ENCODE peak calls at places on chromosomes 4 and X, in eight cellular contexts. H is neural progenitor cell, C is hepatocyte, J is GM23338, Y is SK-N-SH, T is PC-3, B is HCT116, F is MM.1S. Q is an unnamed sample. For H3K36me3, the result is how much of the 10 kb centered on the place peaks cover.

GRCh38 chr4:11412211-11412610 is 16.5 kb downstream of the HS3ST1 start:
- DNase-seq in H (no peak), C (no peak), J (no peak), Y (no peak), T (no peak), B (no peak), F (no peak), Q (no peak)

GRCh38 chrX:28586891-28587635 is at the start of gene IL1RAPL1:
- DNase-seq in H (peak), C (peak), J (no peak), Y (no peak), T (peak), B (no peak), F (peak), Q (peak)

GRCh38 chrX:109681475-109682081 is 51.5 kb downstream of the ACSL4 start:
- DNase-seq in H (no peak), C (no peak), J (no peak), Y (no peak), T (no peak), B (no peak), F (no peak), Q (no peak)

GRCh38 chr4:2813446-2814405 is 20.8 kb downstream of the SH3BP2 start:
- DNase-seq in H (no peak), C (no peak), J (no peak), Y (no peak), T (no peak), B (no peak), F (no peak), Q (no peak)

GRCh38 chrX:100973411-100973810 is 3.9 kb downstream of the ARL13A start:
- DNase-seq in H (no peak), C (no peak), J (no peak), Y (no peak), T (peak), B (no peak), F (no peak), Q (peak)

GRCh38 chr4:120156115-120156718 is 89.6 kb upstream of the MAD2L1 start:
- DNase-seq in H (peak), C (peak), J (peak), Y (peak), T (peak), B (peak), F (peak), Q (peak)

GRCh38 chr4:75679876-75680575 is 6.8 kb upstream of the G3BP2 start:
- DNase-seq in H (no peak), C (no peak), J (no peak), Y (no peak), T (no peak), B (no peak), F (no peak), Q (no peak)

GRCh38 chr4:624705-625590 is at the start of gene PDE6B:
- DNase-seq in H (peak), C (no peak), J (peak), Y (no peak), T (no peak), B (no peak), F (no peak), Q (no peak)

GRCh38 chr4:32519060-32519459 is 1798.9 kb downstream of the PCDH7 start:
- DNase-seq in H (no peak), C (no peak), J (no peak), Y (no peak), T (no peak), B (no peak), F (no peak), Q (no peak)

GRCh38 chr4:1043658-1044468 is 32.4 kb downstream of the FGFRL1 start:
- DNase-seq in H (peak), C (peak), J (peak), Y (no peak), T (peak), B (peak), F (no peak), Q (peak)

GRCh38 chr4:170675568-170676262 is 586.0 kb upstream of the AADAT start:
- DNase-seq in H (peak), C (no peak), J (no peak), Y (no peak), T (peak), B (no peak), F (peak), Q (peak)

GRCh38 chr4:157459789-157460188 is 239.3 kb downstream of the GRIA2 start:
- DNase-seq in H (peak), C (peak), J (no peak), Y (no peak), T (no peak), B (no peak), F (no peak), Q (no peak)

GRCh38 chr4:36944227-36944626 is 300.3 kb upstream of the NWD2 start:
- DNase-seq in H (no peak), C (no peak), J (no peak), Y (no peak), T (no peak), B (no peak), F (no peak), Q (no peak)

GRCh38 chrX:109268340-109268739 is 213.5 kb downstream of the GUCY2F start:
- DNase-seq in H (no peak), C (no peak), J (no peak), Y (no peak), T (no peak), B (peak), F (no peak), Q (no peak)

GRCh38 chr4:63717384-63717783 is 691.9 kb downstream of the TECRL start:
- DNase-seq in H (peak), C (peak), J (peak), Y (peak), T (peak), B (no peak), F (peak), Q (peak)

GRCh38 chr4:84455697-84456096 is 43.4 kb downstream of the NKX6-1 start:
- DNase-seq in H (no peak), C (no peak), J (peak), Y (no peak), T (no peak), B (no peak), F (no peak), Q (peak)

GRCh38 chr4:40357738-40358137 is 22.6 kb downstream of the CHRNA9 start:
- DNase-seq in H (no peak), C (no peak), J (no peak), Y (no peak), T (peak), B (no peak), F (no peak), Q (no peak)

GRCh38 chr4:173138636-173139035 is 30.0 kb upstream of the GALNT7 start:
- DNase-seq in H (no peak), C (no peak), J (no peak), Y (no peak), T (no peak), B (no peak), F (no peak), Q (no peak)

GRCh38 chrX:144840616-144841015 is 406.7 kb upstream of the SPANXN1 start:
- DNase-seq in H (no peak), C (no peak), J (no peak), Y (no peak), T (no peak), B (no peak), F (no peak), Q (no peak)

GRCh38 chrX:134933911-134934310 is 56.9 kb upstream of the SMIM10 start:
- DNase-seq in H (no peak), C (no peak), J (no peak), Y (no peak), T (no peak), B (no peak), F (no peak), Q (no peak)

GRCh38 chr4:88725986-88726385 is 28.4 kb upstream of the NAP1L5 start:
- DNase-seq in H (no peak), C (no peak), J (no peak), Y (no peak), T (no peak), B (no peak), F (no peak), Q (peak)

GRCh38 chr4:7377223-7377865 is 57.4 kb downstream of the PSAPL1 start:
- DNase-seq in H (no peak), C (no peak), J (no peak), Y (peak), T (no peak), B (no peak), F (no peak), Q (no peak)

GRCh38 chr4:7371122-7371941 is 63.4 kb downstream of the PSAPL1 start:
- DNase-seq in H (no peak), C (peak), J (peak), Y (no peak), T (no peak), B (no peak), F (no peak), Q (peak)

GRCh38 chr4:7372673-7373072 is 62.1 kb downstream of the PSAPL1 start:
- DNase-seq in H (no peak), C (no peak), J (no peak), Y (no peak), T (no peak), B (no peak), F (no peak), Q (no peak)

GRCh38 chr4:7375427-7375826 is 59.3 kb downstream of the PSAPL1 start:
- DNase-seq in H (no peak), C (no peak), J (no peak), Y (no peak), T (no peak), B (no peak), F (no peak), Q (peak)

DNA sequence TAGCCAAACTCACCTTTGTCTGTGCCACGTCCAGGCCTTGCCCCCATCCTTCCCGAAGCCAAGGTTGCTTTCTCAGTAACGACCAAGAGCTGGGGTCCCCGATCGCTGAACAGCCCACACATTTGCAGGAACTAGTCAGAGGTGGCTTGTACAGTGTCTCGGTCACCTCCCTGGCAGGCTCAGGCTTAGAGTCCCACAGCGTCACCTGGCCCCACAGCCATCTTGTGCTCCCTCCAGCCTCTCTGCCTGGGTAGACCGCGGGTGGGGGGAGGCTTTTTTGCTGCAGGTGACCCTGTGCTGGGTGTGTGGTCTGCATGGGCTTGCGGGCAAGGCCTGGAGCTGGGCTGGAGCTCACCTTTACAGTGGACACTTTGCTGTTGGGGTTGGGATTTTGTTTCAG is 60.2 kb downstream of the PSAPL1 start:
- DNase-seq in H (no peak), C (no peak), J (no peak), Y (no peak), T (no peak), B (no peak), F (no peak), Q (no peak)
- TF ChIP-seq EZH2phosphoT487 in H (no peak), C (no peak), J (no peak), Y (no peak), T (no peak), B (no peak), F (no peak), Q (no peak)

DNA sequence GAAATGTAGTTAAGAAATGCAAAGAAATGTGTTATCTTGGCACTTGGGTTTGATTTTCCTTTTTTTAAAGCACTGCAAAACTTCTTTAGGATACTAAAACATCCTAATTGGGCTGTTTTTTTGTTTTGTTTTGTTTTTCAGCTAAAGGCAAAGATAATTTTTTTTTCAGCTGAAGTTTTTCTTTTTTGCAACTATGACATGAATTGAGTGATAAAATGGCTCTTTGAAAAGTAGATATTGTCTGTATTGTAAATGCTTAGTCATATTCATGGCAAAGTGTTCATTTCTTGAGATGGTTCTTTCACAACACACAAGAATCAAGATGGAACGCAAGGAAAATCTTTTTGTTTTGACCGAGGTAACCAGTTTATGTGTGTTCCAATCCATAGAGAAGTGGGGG is 35.1 kb downstream of the KLF3 start:
- DNase-seq in H (no peak), C (no peak), J (no peak), Y (no peak), T (no peak), B (no peak), F (no peak), Q (no peak)
- H3K36me3 ChIP-seq in H (under half), C (under half), J (under half), Y (under half), T (under half), B (under half), F (under half), Q (half or more)

GRCh38 chr4:15244354-15244753 is 183.5 kb upstream of the C1QTNF7 start:
- DNase-seq in H (no peak), C (no peak), J (no peak), Y (no peak), T (peak), B (no peak), F (no peak), Q (peak)
- TF ChIP-seq EZH2phosphoT487 in H (no peak), C (no peak), J (no peak), Y (no peak), T (no peak), B (no peak), F (no peak), Q (no peak)

GRCh38 chr4:101948055-101948454 is 157.5 kb downstream of the BANK1 start:
- DNase-seq in H (no peak), C (no peak), J (no peak), Y (no peak), T (no peak), B (no peak), F (no peak), Q (no peak)
- H3K36me3 ChIP-seq in H (under half), C (under half), J (under half), Y (under half), T (under half), B (under half), F (under half), Q (under half)

Q was measured in GM23248.